ENCODE peak calls at places on chromosomes 6 and 20, in six cellular contexts. I is IMR-90, E is H54, N is uterus, A is heart left ventricle, O is A549. P is an unnamed sample.

GRCh38 chr6:82705579-82705978 is 342.0 kb downstream of the TPBG start:
- DNase-seq in I (no peak), E (no peak), N (no peak), A (no peak), O (no peak), P (no peak)

GRCh38 chr20:57384953-57385761 is 6.0 kb upstream of the RBM38 start:
- DNase-seq in I (no peak), E (no peak), N (no peak), A (peak), O (no peak), P (no peak)

GRCh38 chr6:113879186-113880096 is 22.3 kb downstream of the MARCKS start:
- DNase-seq in I (peak), E (no peak), N (peak), A (peak), O (peak), P (peak)

GRCh38 chr20:34302312-34302722 is 838 bp downstream of the AHCY start:
- DNase-seq in I (peak), E (no peak), N (no peak), A (no peak), O (no peak), P (no peak)

GRCh38 chr20:62578294-62578897 is 63.9 kb upstream of the SLCO4A1 start:
- DNase-seq in I (no peak), E (no peak), N (no peak), A (peak), O (peak), P (no peak)

GRCh38 chr6:13859871-13860555 is 45.7 kb upstream of the MCUR1 start:
- DNase-seq in I (no peak), E (no peak), N (no peak), A (peak), O (no peak), P (no peak)

GRCh38 chr6:40074292-40075050 is 140.2 kb upstream of the MOCS1 start:
- DNase-seq in I (no peak), E (no peak), N (no peak), A (no peak), O (no peak), P (no peak)

GRCh38 chr20:25601659-25602058 is 16.3 kb upstream of the NINL start:
- DNase-seq in I (no peak), E (no peak), N (no peak), A (no peak), O (no peak), P (no peak)

GRCh38 chr6:31049518-31049917 is 39.2 kb downstream of the MUC22 start:
- DNase-seq in I (peak), E (no peak), N (no peak), A (no peak), O (no peak), P (no peak)

GRCh38 chr20:47951521-47951951 is 166.3 kb upstream of the SULF2 start:
- DNase-seq in I (peak), E (no peak), N (no peak), A (no peak), O (no peak), P (no peak)

GRCh38 chr6:88584581-88584980 is 378.8 kb downstream of the RNGTT start:
- DNase-seq in I (no peak), E (no peak), N (no peak), A (no peak), O (no peak), P (no peak)

GRCh38 chr20:21681219-21681931 is 24.1 kb upstream of the PAX1 start:
- DNase-seq in I (no peak), E (no peak), N (no peak), A (no peak), O (no peak), P (no peak)

GRCh38 chr20:54668271-54669053 is 193.1 kb downstream of the DOK5 start:
- DNase-seq in I (peak), E (peak), N (no peak), A (no peak), O (peak), P (no peak)

GRCh38 chr20:50552979-50553378 is 42.8 kb downstream of the PTPN1 start:
- DNase-seq in I (no peak), E (no peak), N (no peak), A (no peak), O (no peak), P (no peak)

GRCh38 chr20:33033381-33033780 is 1.9 kb downstream of the BPIFB6 start:
- DNase-seq in I (no peak), E (no peak), N (no peak), A (no peak), O (no peak), P (no peak)

GRCh38 chr20:33034901-33035492 is 3.5 kb downstream of the BPIFB6 start:
- DNase-seq in I (no peak), E (no peak), N (no peak), A (no peak), O (no peak), P (no peak)

GRCh38 chr20:33032555-33032954 is 1.1 kb downstream of the BPIFB6 start:
- DNase-seq in I (no peak), E (no peak), N (no peak), A (no peak), O (no peak), P (no peak)

GRCh38 chr20:33031531-33031930 is at the start of gene BPIFB6:
- DNase-seq in I (no peak), E (no peak), N (no peak), A (no peak), O (no peak), P (no peak)

DNA sequence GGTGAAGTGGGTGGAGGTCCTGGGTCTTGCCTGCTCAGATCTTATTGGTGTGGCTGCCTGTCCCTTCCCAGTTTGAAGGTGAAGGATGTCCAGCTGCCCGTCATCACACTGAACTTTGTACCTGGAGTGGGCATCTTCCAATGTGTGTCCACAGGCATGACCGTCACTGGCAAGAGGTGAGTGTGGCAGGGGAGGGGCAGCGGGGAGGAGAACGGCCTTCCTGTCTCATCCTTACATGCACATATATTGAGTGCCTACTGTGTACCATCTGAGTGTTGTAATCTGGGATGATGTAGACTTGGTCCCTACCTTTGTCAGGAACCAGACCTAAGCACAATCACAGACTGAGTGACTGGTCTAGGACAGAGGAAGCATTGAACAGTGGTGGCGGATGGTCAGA is 2.7 kb downstream of the BPIFB6 start:
- DNase-seq in I (no peak), E (no peak), N (no peak), A (no peak), O (no peak), P (no peak)
- TF ChIP-seq POLR2A in I (no peak), E (no peak), N (no peak), A (no peak), O (no peak), P (no peak)

DNA sequence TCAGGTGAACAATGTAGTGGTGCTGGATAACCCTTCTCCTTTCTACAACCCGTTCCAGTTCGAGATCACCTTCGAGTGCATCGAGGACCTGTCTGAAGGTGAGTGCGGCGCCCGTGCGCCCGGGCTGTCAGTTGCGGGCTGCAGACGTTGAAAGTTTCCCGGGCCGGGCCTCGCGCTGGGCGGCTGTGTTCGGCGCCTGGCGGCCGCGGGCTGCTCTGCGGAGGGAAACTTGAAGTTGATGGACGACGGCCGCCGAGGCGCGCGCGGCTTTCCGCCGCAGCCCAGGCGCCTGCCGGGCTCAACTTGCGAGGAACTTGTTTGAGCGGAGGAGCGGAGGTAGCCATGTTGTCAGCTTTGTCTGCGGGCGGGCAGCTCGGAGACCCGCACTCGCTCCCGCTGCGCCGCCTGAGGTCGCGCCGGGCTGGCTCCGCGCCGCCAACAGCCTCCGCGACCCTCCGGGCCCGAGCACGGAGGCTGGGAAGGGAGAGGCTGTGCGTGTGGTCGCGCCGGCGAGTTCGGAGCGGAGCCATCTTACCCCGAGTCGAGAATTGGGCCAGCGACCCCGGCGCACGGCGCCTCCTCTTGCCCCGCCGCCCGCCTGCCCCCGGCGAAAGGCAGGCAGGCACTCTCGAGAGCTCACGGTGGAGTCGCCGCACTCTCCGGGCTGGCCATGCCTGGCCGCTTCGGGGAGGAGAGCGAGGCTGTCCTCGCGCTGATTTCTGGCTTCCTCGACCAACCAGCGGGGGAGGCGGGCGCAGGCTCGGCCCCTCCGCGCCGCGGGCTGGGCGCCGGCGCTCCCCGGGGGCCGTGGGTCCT is 681 bp downstream of the ASF1A start:
- DNase-seq in I (peak), E (peak), N (peak), A (peak), O (peak), P (peak)
- TF ChIP-seq POLR2A in I (peak), E (peak), N (peak), A (peak), O (peak), P (peak)

GRCh38 chr6:6724319-6725119 is 136.0 kb downstream of the LY86 start:
- DNase-seq in I (peak), E (peak), N (peak), A (peak), O (peak), P (peak)
- TF ChIP-seq POLR2A in I (no peak), E (no peak), N (no peak), A (no peak), O (no peak), P (no peak)

DNA sequence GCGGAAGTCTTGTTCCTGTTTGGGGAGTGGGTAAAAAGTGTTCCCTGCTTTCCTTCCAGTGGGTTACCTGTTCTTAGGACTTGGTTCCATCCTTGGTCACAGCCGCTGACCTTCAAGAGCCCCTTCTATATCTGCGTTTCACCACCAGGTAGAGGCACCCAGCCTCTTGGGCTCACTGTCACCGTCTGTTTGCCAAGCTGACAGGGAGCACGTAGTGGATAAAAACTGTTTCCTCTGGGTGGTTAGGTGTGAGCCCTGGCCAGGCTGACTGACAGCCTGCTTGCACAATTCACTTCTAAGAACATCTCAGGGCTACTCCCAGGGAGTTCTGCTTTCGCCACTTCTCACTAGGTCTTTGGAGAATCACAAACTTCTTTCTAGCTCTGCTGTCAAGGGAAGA is 1.8 kb upstream of the JPH2 start:
- DNase-seq in I (no peak), E (no peak), N (peak), A (no peak), O (no peak), P (peak)
- TF ChIP-seq POLR2A in I (no peak), E (no peak), N (no peak), A (no peak), O (no peak), P (peak)